ENCODE peak calls at places on chromosomes 6 and 20, in five cellular contexts. J is RWPE1; H is stimulated activated CD8-positive, alpha-beta memory T cell treated with anti-CD3 and anti-CD28 coated beads, Interleukin-15, amount 100 ng/mL, for 24 hours; O is stimulated activated CD4-positive, alpha-beta T cell treated with anti-CD3 and anti-CD28 coated beads, TNF-alpha, amount 100 ng/mL, for 1 hour; K is left ventricle myocardium inferior. N is an unnamed sample.

GRCh38 chr6:149969635-149970034 is 5.9 kb downstream of the ULBP1 start:
- DNase-seq in J (no peak), H (no peak), K (no peak), O (no peak), N (no peak)

GRCh38 chr6:157761331-157761921 is 61.6 kb upstream of the SNX9 start:
- DNase-seq in K (no peak), H (no peak), O (no peak), J (peak), N (peak)

GRCh38 chr20:44034965-44035635 is 120.4 kb downstream of the TOX2 start:
- DNase-seq in J (no peak), O (no peak), H (no peak), K (no peak), N (no peak)

GRCh38 chr20:62200491-62201172 is 17.8 kb downstream of the MTG2 start:
- DNase-seq in J (no peak), O (no peak), K (no peak), H (no peak), N (no peak)

GRCh38 chr20:3658708-3659491 is 4.3 kb downstream of the GFRA4 start:
- DNase-seq in K (no peak), H (no peak), O (no peak), J (no peak), N (peak)

GRCh38 chr6:162704001-162704400 is 23.6 kb downstream of the PRKN start:
- DNase-seq in O (no peak), H (no peak), K (no peak), J (no peak), N (no peak)

GRCh38 chr20:59308493-59309201 is 8.2 kb downstream of the EDN3 start:
- DNase-seq in K (no peak), J (no peak), O (no peak), H (no peak), N (no peak)

GRCh38 chr20:41094656-41095055 is 42.7 kb upstream of the PLCG1 start:
- DNase-seq in K (no peak), O (no peak), H (no peak), J (no peak), N (no peak)

GRCh38 chr6:7145269-7146078 is 37.7 kb downstream of the RREB1 start:
- DNase-seq in J (no peak), K (no peak), O (no peak), H (no peak), N (no peak)

GRCh38 chr6:144898741-144899140 is 613.6 kb downstream of the UTRN start:
- DNase-seq in J (no peak), H (no peak), O (no peak), K (no peak), N (no peak)

N was measured in CD4-positive, CD25-positive, alpha-beta regulatory T cell.